ENCODE peak calls at places on chromosomes 11 and 22, in six cellular contexts. M is colonic mucosa, J is GM23248, A is hepatocyte, Y is uterus, F is heart right ventricle. D is an unnamed sample.
A peak's percentile ranks its signal among the peaks of the same experiment; 100 is the strongest.

GRCh38 chr11:125433454-125434121 is 62.5 kb downstream of the FEZ1 start:
- DNase-seq in Y (no peak), A (peak; percentile 83), F (peak; percentile 41), J (peak; percentile 81), M (no peak), D (peak; percentile 50)

GRCh38 chr11:97738751-97739150 is 1282.0 kb upstream of the CNTN5 start:
- DNase-seq in F (no peak), M (no peak), J (no peak), Y (no peak), A (no peak), D (no peak)

GRCh38 chr11:30342736-30343166 is 19.8 kb downstream of the ARL14EP start:
- DNase-seq in M (no peak), A (no peak), F (no peak), J (no peak), Y (no peak), D (no peak)

GRCh38 chr11:64057890-64058289 is 22.2 kb downstream of the FLRT1 start:
- DNase-seq in J (no peak), Y (no peak), M (no peak), F (no peak), A (no peak), D (no peak)

GRCh38 chr11:235998-236773 is at the start of gene SIRT3:
- DNase-seq in M (peak; percentile 89), Y (peak; percentile 83), A (peak; percentile 94), F (peak; percentile 86), J (peak; percentile 87), D (peak; percentile 60)

GRCh38 chr11:1672613-1673400 is 24.2 kb upstream of the KRTAP5-6 start:
- DNase-seq in M (no peak), A (no peak), Y (no peak), F (no peak), J (no peak), D (no peak)

GRCh38 chr22:37054078-37054440 is 2.5 kb downstream of the KCTD17 start:
- DNase-seq in M (peak; percentile 61), Y (no peak), J (no peak), A (no peak), F (no peak), D (no peak)

GRCh38 chr22:43510226-43511070 is 98.6 kb downstream of the MPPED1 start:
- DNase-seq in A (no peak), M (no peak), F (no peak), Y (no peak), J (no peak), D (no peak)

GRCh38 chr11:100932474-100933100 is 197.0 kb downstream of the PGR start:
- DNase-seq in F (no peak), A (peak; percentile 17), Y (no peak), J (peak; percentile 58), M (no peak), D (no peak)

GRCh38 chr11:111414267-111414931 is 35.3 kb upstream of the POU2AF1 start:
- DNase-seq in A (no peak), Y (no peak), F (no peak), M (no peak), J (no peak), D (no peak)

GRCh38 chr22:29798318-29798717 is 31.1 kb downstream of the UQCR10 start:
- DNase-seq in J (no peak), M (no peak), Y (no peak), F (no peak), A (no peak), D (no peak)

GRCh38 chr11:104694259-104695070 is 203.8 kb downstream of the CASP12 start:
- DNase-seq in Y (no peak), A (peak; percentile 26), M (no peak), F (no peak), J (peak; percentile 68), D (peak; percentile 54)

GRCh38 chr11:69979632-69980031 is 98.5 kb upstream of the ANO1 start:
- DNase-seq in Y (no peak), A (no peak), J (no peak), M (no peak), F (no peak), D (no peak)

GRCh38 chr11:113286509-113287497 is 27.6 kb upstream of the TTC12 start:
- DNase-seq in A (no peak), J (peak; percentile 39), M (no peak), Y (no peak), F (no peak), D (no peak)

GRCh38 chr22:45600791-45601730 is 70.6 kb upstream of the ATXN10 start:
- DNase-seq in A (no peak), M (no peak), F (no peak), Y (no peak), J (peak; percentile 19), D (no peak)

GRCh38 chr22:44879301-44879680 is 126.9 kb downstream of the ARHGAP8 start:
- DNase-seq in A (no peak), Y (no peak), J (no peak), F (no peak), M (no peak), D (no peak)

GRCh38 chr22:28992565-28993326 is 68.9 kb downstream of the C22orf31 start:
- DNase-seq in A (no peak), F (no peak), J (no peak), Y (no peak), M (no peak), D (no peak)

GRCh38 chr11:13277719-13278619 is at the start of gene BMAL1:
- DNase-seq in M (peak; percentile 76), Y (peak; percentile 44), F (peak; percentile 73), A (peak; percentile 54), J (peak; percentile 67), D (no peak)

GRCh38 chr11:132448334-132448995 is 1078.0 kb downstream of the NTM start:
- DNase-seq in A (no peak), J (peak; percentile 71), Y (no peak), F (no peak), M (no peak), D (peak; percentile 42)

GRCh38 chr22:36541831-36542391 is 12.9 kb upstream of the EIF3D start:
- DNase-seq in Y (peak; percentile 42), F (no peak), M (no peak), J (peak; percentile 96), A (peak; percentile 45), D (peak; percentile 81)

GRCh38 chr11:69075421-69076128 is 26.8 kb downstream of the TPCN2 start:
- DNase-seq in J (peak; percentile 100), Y (peak; percentile 97), M (peak; percentile 41), A (no peak), F (peak; percentile 75), D (peak; percentile 93)

GRCh38 chr11:31641477-31642062 is 132.0 kb downstream of the ELP4 start:
- DNase-seq in M (peak; percentile 27), J (peak; percentile 54), Y (no peak), F (no peak), A (peak; percentile 60), D (no peak)

GRCh38 chr11:127675602-127676001 is 675.0 kb upstream of the KIRREL3 start:
- DNase-seq in A (peak; percentile 7), Y (no peak), F (no peak), M (no peak), J (no peak), D (no peak)

GRCh38 chr11:78221396-78222315 is 32.9 kb downstream of the USP35 start:
- DNase-seq in A (no peak), Y (no peak), F (no peak), M (peak; percentile 13), J (no peak), D (no peak)

GRCh38 chr11:87421422-87421821 is 383.7 kb downstream of the TMEM135 start:
- DNase-seq in M (peak; percentile 57), F (no peak), J (peak; percentile 90), A (peak; percentile 86), Y (peak; percentile 58), D (peak; percentile 87)

GRCh38 chr11:90784241-90784814 is 561.5 kb upstream of the CHORDC1 start:
- DNase-seq in Y (no peak), J (no peak), A (no peak), F (no peak), M (no peak), D (no peak)

GRCh38 chr11:114109206-114110090 is 49.9 kb downstream of the ZBTB16 start:
- DNase-seq in J (no peak), M (no peak), A (no peak), F (no peak), Y (no peak), D (no peak)

GRCh38 chr11:120298461-120298860 is 26.6 kb upstream of the TLCD5 start:
- DNase-seq in M (no peak), Y (no peak), A (no peak), F (no peak), J (no peak), D (no peak)
- H3K27me3 ChIP-seq in M (no peaks in the 10 kb centered on the region), Y (no peaks in the 10 kb centered on the region), A (peaks cover 4% of the 10 kb centered on the region), F (peaks cover 25% of the 10 kb centered on the region), J (peaks cover 28% of the 10 kb centered on the region), D (peaks cover 9% of the 10 kb centered on the region)

DNA sequence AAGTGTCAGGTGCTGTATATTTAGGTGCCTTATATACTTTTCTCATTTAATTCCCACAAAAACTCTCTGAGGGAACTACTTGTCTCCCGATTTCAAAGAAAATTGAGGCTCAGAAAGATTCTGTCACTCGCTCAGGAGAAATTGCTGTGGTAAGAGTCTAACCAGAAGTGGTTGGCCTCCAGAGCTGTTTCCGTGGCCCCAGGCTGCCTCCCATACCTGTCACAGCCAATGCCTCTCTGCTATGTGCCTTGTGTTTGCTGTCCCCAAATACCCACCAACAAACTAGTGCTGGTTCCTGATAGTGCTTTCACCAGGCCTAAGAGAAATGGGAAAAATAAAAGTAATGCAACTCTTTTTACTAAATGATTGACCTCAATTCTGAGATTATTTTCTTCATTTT is 21.0 kb upstream of the TMEM86A start:
- DNase-seq in Y (no peak), A (no peak), M (no peak), J (no peak), F (no peak), D (no peak)
- H3K36me3 ChIP-seq in Y (no peaks in the 10 kb centered on the region), A (no peaks in the 10 kb centered on the region), M (no peaks in the 10 kb centered on the region), J (no peaks in the 10 kb centered on the region), F (no peaks in the 10 kb centered on the region), D (no peaks in the 10 kb centered on the region)

DNA sequence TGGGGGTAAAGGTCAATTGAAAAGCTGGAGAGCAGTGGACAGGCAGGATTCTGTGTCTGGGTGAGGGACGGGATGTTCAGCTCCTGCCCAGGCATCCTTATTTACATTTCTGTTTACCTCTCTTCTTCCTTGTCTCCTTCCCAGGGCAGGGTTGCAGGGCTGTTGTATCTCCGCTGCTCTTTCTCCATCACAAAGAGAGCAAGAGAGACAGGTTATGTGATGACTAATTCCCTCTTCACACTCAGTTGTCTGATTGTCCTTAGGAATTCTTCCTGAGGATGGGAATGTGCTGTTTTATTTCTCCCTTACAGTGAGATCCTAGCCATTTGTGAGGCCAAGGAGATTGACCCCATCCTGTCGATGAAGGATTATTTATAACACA is 104.9 kb downstream of the VPREB1 start:
- DNase-seq in F (no peak), A (no peak), J (no peak), M (no peak), Y (no peak), D (no peak)
- H3K27me3 ChIP-seq in F (peaks cover 58% of the 10 kb centered on the region), A (peaks cover 30% of the 10 kb centered on the region), J (peaks cover 49% of the 10 kb centered on the region), M (no peaks in the 10 kb centered on the region), Y (no peaks in the 10 kb centered on the region), D (peaks cover 36% of the 10 kb centered on the region)

GRCh38 chr22:40518840-40519239 is 117.7 kb downstream of the MRTFA start:
- DNase-seq in J (no peak), M (no peak), Y (no peak), A (no peak), F (no peak), D (no peak)

GRCh38 chr22:40521046-40521445 is 115.5 kb downstream of the MRTFA start:
- DNase-seq in A (no peak), F (no peak), J (no peak), Y (no peak), M (no peak), D (no peak)

GRCh38 chr22:40520562-40520961 is 116.0 kb downstream of the MRTFA start:
- DNase-seq in Y (no peak), J (no peak), A (no peak), M (no peak), F (no peak), D (no peak)

GRCh38 chr22:40519948-40520331 is 116.6 kb downstream of the MRTFA start:
- DNase-seq in Y (no peak), F (no peak), M (no peak), J (no peak), A (no peak), D (no peak)

GRCh38 chr22:40519284-40519947 is 117.1 kb downstream of the MRTFA start:
- DNase-seq in F (no peak), J (peak; percentile 11), Y (no peak), M (no peak), A (peak; percentile 18), D (no peak)
- H3K36me3 ChIP-seq in F (no peaks in the 10 kb centered on the region), J (peaks cover 4% of the 10 kb centered on the region), Y (no peaks in the 10 kb centered on the region), M (no peaks in the 10 kb centered on the region), A (no peaks in the 10 kb centered on the region), D (peaks cover 2% of the 10 kb centered on the region)

D was measured in brain microvascular endothelial cell.